ENCODE peak calls at places on chromosome X, in five cellular contexts. N is activated gamma-delta T cell treated with Interleukin-2 at 50 U/mL for 16 hours; Y is AG04450; A is central memory CD4-positive, alpha-beta T cell; F is T-helper 22 cell. V is an unnamed sample.

GRCh38 chrX:9339603-9340569 is 125.0 kb upstream of the TBL1X start:
- DNase-seq in N (peak), Y (no peak), A (peak), F (peak), V (peak)

GRCh38 chrX:35919536-35920309 is at the start of gene CFAP47:
- DNase-seq in N (no peak), Y (no peak), A (no peak), F (no peak), V (no peak)

GRCh38 chrX:38800981-38801845 is at the start of gene MID1IP1:
- DNase-seq in N (peak), Y (peak), A (peak), F (peak), V (peak)

GRCh38 chrX:12929701-12930100 is 23.3 kb downstream of the TLR8 start:
- DNase-seq in N (no peak), Y (no peak), A (no peak), F (no peak), V (no peak)

GRCh38 chrX:71809886-71810285 is 46.7 kb downstream of the CXorf49B start:
- DNase-seq in N (no peak), Y (no peak), A (no peak), F (no peak), V (no peak)

GRCh38 chrX:129925305-129926092 is 19.5 kb downstream of the UTP14A start:
- DNase-seq in N (peak), Y (peak), A (peak), F (peak), V (peak)

GRCh38 chrX:68705986-68706385 is 58.5 kb downstream of the STARD8 start:
- DNase-seq in N (no peak), Y (no peak), A (no peak), F (no peak), V (no peak)

GRCh38 chrX:29090811-29091210 is 503.6 kb downstream of the IL1RAPL1 start:
- DNase-seq in N (no peak), Y (no peak), A (no peak), F (no peak), V (no peak)

GRCh38 chrX:16610121-16610565 is 39.8 kb upstream of the S100G start:
- DNase-seq in N (no peak), Y (no peak), A (no peak), F (no peak), V (no peak)

GRCh38 chrX:95949588-95949987 is 735.1 kb upstream of the DIAPH2 start:
- DNase-seq in N (no peak), Y (no peak), A (no peak), F (no peak), V (no peak)

GRCh38 chrX:1727531-1728027 is 112.7 kb downstream of the ASMT start:
- DNase-seq in N (no peak), Y (no peak), A (no peak), F (no peak), V (no peak)

GRCh38 chrX:107827137-107827831 is 1.6 kb downstream of the MID2 start:
- DNase-seq in N (no peak), Y (no peak), A (no peak), F (no peak), V (no peak)

GRCh38 chrX:105495376-105495775 is 274.9 kb upstream of the TEX13A start:
- DNase-seq in N (no peak), Y (no peak), A (no peak), F (no peak), V (no peak)

GRCh38 chrX:17976955-17977354 is 115.9 kb upstream of the RAI2 start:
- DNase-seq in N (no peak), Y (no peak), A (no peak), F (no peak), V (no peak)

GRCh38 chrX:55709735-55710134 is 7.8 kb upstream of the RRAGB start:
- DNase-seq in N (no peak), Y (no peak), A (no peak), F (no peak), V (no peak)

GRCh38 chrX:19956923-19957322 is 33.9 kb downstream of the BCLAF3 start:
- DNase-seq in N (no peak), Y (no peak), A (no peak), F (no peak), V (no peak)

GRCh38 chrX:78514852-78515251 is 144.3 kb downstream of the RTL3 start:
- DNase-seq in N (no peak), Y (no peak), A (peak), F (no peak), V (no peak)

GRCh38 chrX:153900806-153901752 is 3.4 kb upstream of the AVPR2 start:
- DNase-seq in N (peak), Y (peak), A (peak), F (peak), V (peak)

GRCh38 chrX:28709421-28709820 is 122.2 kb downstream of the IL1RAPL1 start:
- DNase-seq in N (no peak), Y (no peak), A (no peak), F (no peak), V (no peak)

GRCh38 chrX:19793471-19793870 is 93.9 kb downstream of the SH3KBP1 start:
- DNase-seq in N (no peak), Y (no peak), A (no peak), F (no peak), V (no peak)